ENCODE peak calls at places on chromosome 6, in five cellular contexts. W is right cardiac atrium, F is tibial artery, U is substantia nigra, Z is cardiac muscle cell. R is an unnamed sample.
A peak's percentile ranks its signal among the peaks of the same experiment; 100 is the strongest.

GRCh38 chr6:142240203-142240602 is 61.6 kb upstream of the ADGRG6 start:
- DNase-seq in W (no peak), Z (no peak), F (no peak), U (no peak), R (no peak)

GRCh38 chr6:29627762-29628418 is 5.1 kb downstream of the GABBR1 start:
- DNase-seq in U (peak; percentile 63), W (peak; percentile 91), F (peak; percentile 66), Z (peak; percentile 85), R (peak; percentile 24)

GRCh38 chr6:144582939-144583613 is 297.9 kb downstream of the UTRN start:
- DNase-seq in W (peak; percentile 76), U (peak; percentile 15), F (peak; percentile 36), Z (peak; percentile 24), R (peak; percentile 9)

GRCh38 chr6:24836116-24836515 is 37.4 kb upstream of the ARMH2 start:
- DNase-seq in W (no peak), U (no peak), Z (no peak), F (no peak), R (no peak)

GRCh38 chr6:36685926-36686667 is 7.6 kb downstream of the CDKN1A start:
- DNase-seq in F (peak; percentile 68), U (no peak), W (peak; percentile 84), Z (no peak), R (no peak)

GRCh38 chr6:34457747-34458462 is 8.0 kb upstream of the PACSIN1 start:
- DNase-seq in Z (peak; percentile 49), U (no peak), W (no peak), F (no peak), R (no peak)

GRCh38 chr6:3442444-3443220 is 14.2 kb downstream of the SLC22A23 start:
- DNase-seq in Z (no peak), F (no peak), W (no peak), U (no peak), R (no peak)

GRCh38 chr6:48419992-48420391 is 309.0 kb upstream of the PTCHD4 start:
- DNase-seq in Z (no peak), W (no peak), F (no peak), U (no peak), R (no peak)

GRCh38 chr6:113564401-113565161 is 292.6 kb upstream of the MARCKS start:
- DNase-seq in Z (peak; percentile 95), U (peak; percentile 86), W (peak; percentile 88), F (peak; percentile 67), R (no peak)

GRCh38 chr6:145036848-145037567 is 698.3 kb downstream of the EPM2A start:
- DNase-seq in U (no peak), Z (no peak), F (no peak), W (no peak), R (no peak)

GRCh38 chr6:33205172-33206026 is 944 bp downstream of the HSD17B8 start:
- DNase-seq in Z (no peak), F (no peak), W (no peak), U (no peak), R (peak; percentile 37)

DNA sequence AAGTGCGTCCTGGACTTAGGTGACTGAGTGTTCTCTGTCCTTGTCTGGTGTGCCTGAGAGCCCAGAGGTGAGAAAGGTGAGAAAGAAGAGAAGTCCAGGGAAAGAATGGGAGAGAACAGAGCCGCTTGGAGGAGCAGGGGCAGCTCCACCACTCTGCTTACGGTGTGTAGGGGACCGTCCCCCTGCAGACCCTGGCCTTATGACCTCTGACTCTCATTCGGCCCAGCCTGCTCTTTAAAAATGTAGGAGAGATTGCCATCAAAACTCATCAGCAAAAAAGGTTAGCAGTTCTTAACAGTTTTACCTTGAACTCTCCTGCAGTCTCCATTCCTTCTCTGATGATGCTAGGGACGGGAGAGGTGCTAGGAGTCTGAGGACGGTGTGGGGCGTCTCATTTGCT is 2.0 kb downstream of the TMEM181 start:
- DNase-seq in F (no peak), U (no peak), Z (no peak), W (no peak), R (no peak)
- H3K27ac ChIP-seq in F (no peak overlapping the region), U (no peak overlapping the region), Z (no peak overlapping the region), W (no peak overlapping the region), R (no peak overlapping the region)

DNA sequence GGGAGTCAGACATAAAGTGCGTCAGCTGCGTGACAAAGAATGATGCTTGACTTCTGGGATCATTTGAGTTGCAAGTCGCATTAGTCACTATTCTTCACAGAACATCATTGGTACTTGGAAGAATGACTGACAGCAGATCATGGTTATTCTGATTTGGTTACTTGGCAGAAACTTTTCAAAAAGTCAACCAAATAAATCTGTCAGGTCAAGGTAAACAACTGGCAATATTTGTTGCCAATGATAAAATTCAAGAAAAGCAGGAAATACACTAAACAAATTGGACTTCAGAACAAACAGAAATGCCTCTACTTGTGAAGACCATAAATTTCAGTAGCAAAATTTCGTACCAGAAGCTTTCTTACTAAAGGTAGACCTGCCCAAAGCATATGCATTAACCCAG is 221.6 kb downstream of the TFAP2A start:
- DNase-seq in W (no peak), Z (no peak), U (no peak), F (no peak), R (no peak)
- H3K27ac ChIP-seq in W (no peak overlapping the region), Z (no peak overlapping the region), U (no peak overlapping the region), F (no peak overlapping the region), R (no peak overlapping the region)

DNA sequence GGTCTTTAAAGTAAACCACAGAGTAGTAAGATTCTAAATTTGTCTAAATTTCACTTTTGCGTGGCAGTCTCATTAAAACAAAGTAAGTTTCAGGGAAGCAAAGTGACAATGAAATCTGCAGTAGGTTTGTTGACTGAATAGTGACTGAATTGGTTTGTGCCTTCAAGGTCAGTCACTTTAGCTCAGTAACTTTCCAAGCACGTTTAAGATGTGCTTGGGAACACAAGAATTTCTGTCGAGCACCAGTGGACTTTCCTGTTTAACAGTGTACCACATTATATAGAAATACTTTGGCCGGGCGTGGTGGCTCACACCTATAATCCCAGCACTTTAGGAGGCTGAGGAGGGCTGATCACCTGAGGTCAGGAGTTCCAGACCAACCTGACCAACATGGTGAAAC is 1.7 kb upstream of the CD24 start:
- DNase-seq in Z (no peak), U (no peak), F (no peak), W (no peak), R (no peak)
- H3K27ac ChIP-seq in Z (no peak overlapping the region), U (no peak overlapping the region), F (no peak overlapping the region), W (no peak overlapping the region), R (no peak overlapping the region)

DNA sequence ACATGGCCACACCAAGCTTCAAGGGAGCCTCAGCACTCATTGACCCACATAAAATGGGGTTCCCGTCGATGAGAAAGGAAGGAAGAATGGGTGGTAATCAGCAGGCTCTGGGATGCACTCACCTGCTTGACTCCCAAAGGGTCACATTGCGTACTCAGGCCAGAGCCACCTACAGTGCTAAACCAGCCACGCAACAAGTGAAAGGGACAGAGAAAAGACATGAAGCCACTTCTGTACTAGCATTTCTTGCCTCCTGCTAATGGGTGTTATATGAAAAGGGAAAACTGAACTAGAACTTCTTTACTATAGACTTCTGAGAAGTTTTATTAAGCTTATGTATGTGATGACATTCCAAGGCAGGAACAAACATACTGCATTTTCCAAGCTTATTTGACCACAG is 95.9 kb upstream of the GCM1 start:
- DNase-seq in F (no peak), W (no peak), U (no peak), Z (no peak), R (no peak)
- H3K27ac ChIP-seq in F (no peak overlapping the region), W (no peak overlapping the region), U (no peak overlapping the region), Z (no peak overlapping the region), R (no peak overlapping the region)

R was measured in CD4-positive, CD25-positive, alpha-beta regulatory T cell.